ENCODE peak calls at places on chromosome 19, in eight cellular contexts. A is skeletal muscle cell, B is Caco-2, J is cardiac muscle cell, U is amniotic stem cell, C is GM12892, Q is brain microvascular endothelial cell, O is RKO. N is an unnamed sample.

GRCh38 chr19:52148256-52148655 is 8.5 kb upstream of the ZNF616 start:
- DNase-seq in A (no peak), B (no peak), J (no peak), U (no peak), C (no peak), Q (no peak), O (no peak), N (no peak)

GRCh38 chr19:48999481-49000325 is 6.0 kb downstream of the RUVBL2 start:
- DNase-seq in A (no peak), B (peak), J (peak), U (peak), C (no peak), Q (peak), O (peak), N (no peak)

GRCh38 chr19:18520848-18521691 is 800 bp downstream of the ELL start:
- DNase-seq in A (no peak), B (no peak), J (peak), U (no peak), C (no peak), Q (no peak), O (peak), N (no peak)

GRCh38 chr19:38245826-38246498 is 10.2 kb downstream of the PPP1R14A start:
- DNase-seq in A (no peak), B (no peak), J (no peak), U (no peak), C (no peak), Q (peak), O (no peak), N (no peak)

GRCh38 chr19:961866-962620 is 22.1 kb upstream of the WDR18 start:
- DNase-seq in A (no peak), B (peak), J (no peak), U (no peak), C (no peak), Q (no peak), O (no peak), N (no peak)

GRCh38 chr19:11373166-11373884 is 1.1 kb upstream of the SWSAP1 start:
- DNase-seq in A (no peak), B (no peak), J (peak), U (no peak), C (peak), Q (no peak), O (no peak), N (no peak)

GRCh38 chr19:39516270-39516669 is 1.3 kb downstream of the SELENOV start:
- DNase-seq in A (no peak), B (no peak), J (no peak), U (no peak), C (no peak), Q (no peak), O (no peak), N (no peak)

GRCh38 chr19:6233827-6234511 is 45.8 kb downstream of the MLLT1 start:
- DNase-seq in A (no peak), B (peak), J (no peak), U (no peak), C (no peak), Q (no peak), O (no peak), N (no peak)

GRCh38 chr19:17327654-17328516 is 6.8 kb downstream of the ANO8 start:
- DNase-seq in A (no peak), B (peak), J (peak), U (no peak), C (peak), Q (no peak), O (no peak), N (no peak)

GRCh38 chr19:35107541-35107939 is 8.1 kb upstream of the FXYD3 start:
- DNase-seq in A (no peak), B (peak), J (no peak), U (no peak), C (no peak), Q (peak), O (no peak), N (no peak)

GRCh38 chr19:12956446-12957388 is at the start of gene GADD45GIP1:
- DNase-seq in A (no peak), B (peak), J (peak), U (peak), C (peak), Q (peak), O (peak), N (peak)

N was measured in GM18507.